ENCODE peak calls at places on chromosomes 3 and 15, in four cellular contexts. F, E, K and P are unnamed samples.

GRCh38 chr3:32454731-32455608 is 47.7 kb downstream of the CMTM6 start:
- DNase-seq in F (no peak), E (peak), K (no peak), P (no peak)

GRCh38 chr15:62068071-62068786 is 1.5 kb downstream of the C2CD4A start:
- DNase-seq in F (peak), E (peak), K (peak), P (peak)

GRCh38 chr3:39540162-39540921 is 72.9 kb downstream of the MOBP start:
- DNase-seq in E (no peak), K (no peak), F (no peak), P (peak)

GRCh38 chr3:175338775-175339535 is 479.8 kb downstream of the NAALADL2 start:
- DNase-seq in E (peak), F (no peak), K (peak), P (peak)

GRCh38 chr15:68672781-68673205 is 94.0 kb downstream of the CORO2B start:
- DNase-seq in F (peak), E (peak), K (peak), P (no peak)

GRCh38 chr15:75307778-75308390 is 25.2 kb downstream of the GOLGA6D start:
- DNase-seq in E (peak), F (no peak), K (peak), P (peak)

GRCh38 chr3:187689984-187690383 is 12.4 kb downstream of the RTP2 start:
- DNase-seq in F (no peak), E (no peak), K (peak), P (no peak)

GRCh38 chr3:38519651-38520050 is 23.5 kb downstream of the EXOG start:
- DNase-seq in E (peak), F (no peak), K (no peak), P (no peak)

GRCh38 chr3:141450727-141451378 is 36.0 kb upstream of the RASA2 start:
- DNase-seq in F (no peak), E (no peak), K (no peak), P (no peak)

GRCh38 chr15:43912208-43912607 is 85.4 kb downstream of the WDR76 start:
- DNase-seq in K (no peak), F (no peak), E (no peak), P (no peak)

GRCh38 chr3:84110787-84111186 is 848.0 kb upstream of the CADM2 start:
- DNase-seq in K (no peak), E (no peak), F (no peak), P (no peak)

GRCh38 chr15:68843425-68844311 is 23.0 kb upstream of the ANP32A start:
- DNase-seq in F (peak), E (peak), K (peak), P (peak)

GRCh38 chr3:10322355-10322715 is 1.4 kb upstream of the SEC13 start:
- DNase-seq in F (no peak), E (no peak), K (no peak), P (peak)

GRCh38 chr3:30694148-30694547 is 87.7 kb downstream of the TGFBR2 start:
- DNase-seq in E (no peak), K (no peak), F (no peak), P (no peak)

GRCh38 chr3:154126651-154127050 is 5.5 kb downstream of the ARHGEF26 start:
- DNase-seq in F (no peak), K (no peak), E (no peak), P (peak)

GRCh38 chr15:65054333-65055200 is 9.4 kb downstream of the SLC51B start:
- DNase-seq in F (peak), E (peak), K (peak), P (peak)

GRCh38 chr3:179750720-179751328 is 98.0 kb downstream of the USP13 start:
- DNase-seq in E (no peak), F (no peak), K (peak), P (peak)

GRCh38 chr3:187315872-187316271 is 24.3 kb upstream of the MASP1 start:
- DNase-seq in K (no peak), E (no peak), F (no peak), P (no peak)

GRCh38 chr15:25329685-25330084 is 109.1 kb downstream of the UBE3A start:
- DNase-seq in E (no peak), K (no peak), F (no peak), P (no peak)

GRCh38 chr15:33094336-33094735 is 100.2 kb downstream of the FMN1 start:
- DNase-seq in K (peak), E (no peak), F (no peak), P (no peak)

GRCh38 chr3:145219355-145220196 is 941.4 kb downstream of the PLOD2 start:
- DNase-seq in E (no peak), F (no peak), K (no peak), P (no peak)

GRCh38 chr3:63450634-63451363 is 172.7 kb downstream of the SYNPR start:
- DNase-seq in E (no peak), K (peak), F (no peak), P (peak)

GRCh38 chr3:84967767-84968581 is 9.2 kb downstream of the CADM2 start:
- DNase-seq in K (no peak), E (peak), F (no peak), P (peak)

GRCh38 chr3:101243285-101244211 is 76.8 kb downstream of the IMPG2 start:
- DNase-seq in K (peak), F (no peak), E (no peak), P (no peak)

GRCh38 chr3:66572938-66573710 is 72.3 kb upstream of the LRIG1 start:
- DNase-seq in E (peak), F (no peak), K (peak), P (no peak)

GRCh38 chr3:72214065-72215048 is 429.4 kb upstream of the PROK2 start:
- DNase-seq in E (no peak), F (no peak), K (peak), P (no peak)

GRCh38 chr15:64112904-64113303 is 17.1 kb downstream of the SNX1 start:
- DNase-seq in E (no peak), K (peak), F (no peak), P (peak)

GRCh38 chr3:48564022-48564421 is 441 bp upstream of the UCN2 start:
- DNase-seq in K (peak), E (no peak), F (no peak), P (peak)

GRCh38 chr3:16350041-16350952 is 85.3 kb downstream of the OXNAD1 start:
- DNase-seq in K (peak), F (no peak), E (no peak), P (peak)

GRCh38 chr3:129793947-129794318 is 99.6 kb downstream of the TMCC1 start:
- DNase-seq in F (no peak), K (no peak), E (peak), P (peak)

GRCh38 chr3:188583476-188584161 is 429.7 kb downstream of the LPP start:
- DNase-seq in E (no peak), F (no peak), K (peak), P (no peak)

GRCh38 chr3:5012398-5012797 is 33.2 kb downstream of the BHLHE40 start:
- DNase-seq in F (peak), K (no peak), E (peak), P (no peak)

GRCh38 chr15:22846073-22846472 is 7.6 kb downstream of the NIPA2 start:
- DNase-seq in F (no peak), E (no peak), K (no peak), P (no peak)

GRCh38 chr15:31157644-31158069 is 56.1 kb upstream of the TRPM1 start:
- DNase-seq in F (peak), K (no peak), E (no peak), P (no peak)

GRCh38 chr15:54619180-54619579 is 577.6 kb downstream of the RSL24D1 start:
- DNase-seq in F (no peak), K (no peak), E (no peak), P (no peak)

GRCh38 chr15:90022345-90022744 is 21.2 kb downstream of the ZNF710 start:
- DNase-seq in E (peak), K (no peak), F (no peak), P (no peak)

GRCh38 chr3:52532838-52533622 is 627 bp downstream of the NT5DC2 start:
- DNase-seq in F (peak), K (peak), E (peak), P (no peak)

GRCh38 chr3:45003406-45003805 is 22.7 kb upstream of the CLEC3B start:
- DNase-seq in K (no peak), E (no peak), F (no peak), P (no peak)

GRCh38 chr3:50299638-50299928 is 378 bp upstream of the HYAL3 start:
- DNase-seq in F (no peak), K (no peak), E (no peak), P (no peak)

GRCh38 chr3:50297384-50297775 is 1.8 kb downstream of the HYAL3 start:
- DNase-seq in E (peak), K (no peak), F (peak), P (no peak)

GRCh38 chr3:50296721-50297383 is 2.4 kb downstream of the HYAL3 start:
- DNase-seq in F (no peak), K (no peak), E (peak), P (no peak)

GRCh38 chr3:50298836-50299637 is at the start of the genes HYAL3 and NAA80:
- DNase-seq in E (peak), F (peak), K (peak), P (peak)

DNA sequence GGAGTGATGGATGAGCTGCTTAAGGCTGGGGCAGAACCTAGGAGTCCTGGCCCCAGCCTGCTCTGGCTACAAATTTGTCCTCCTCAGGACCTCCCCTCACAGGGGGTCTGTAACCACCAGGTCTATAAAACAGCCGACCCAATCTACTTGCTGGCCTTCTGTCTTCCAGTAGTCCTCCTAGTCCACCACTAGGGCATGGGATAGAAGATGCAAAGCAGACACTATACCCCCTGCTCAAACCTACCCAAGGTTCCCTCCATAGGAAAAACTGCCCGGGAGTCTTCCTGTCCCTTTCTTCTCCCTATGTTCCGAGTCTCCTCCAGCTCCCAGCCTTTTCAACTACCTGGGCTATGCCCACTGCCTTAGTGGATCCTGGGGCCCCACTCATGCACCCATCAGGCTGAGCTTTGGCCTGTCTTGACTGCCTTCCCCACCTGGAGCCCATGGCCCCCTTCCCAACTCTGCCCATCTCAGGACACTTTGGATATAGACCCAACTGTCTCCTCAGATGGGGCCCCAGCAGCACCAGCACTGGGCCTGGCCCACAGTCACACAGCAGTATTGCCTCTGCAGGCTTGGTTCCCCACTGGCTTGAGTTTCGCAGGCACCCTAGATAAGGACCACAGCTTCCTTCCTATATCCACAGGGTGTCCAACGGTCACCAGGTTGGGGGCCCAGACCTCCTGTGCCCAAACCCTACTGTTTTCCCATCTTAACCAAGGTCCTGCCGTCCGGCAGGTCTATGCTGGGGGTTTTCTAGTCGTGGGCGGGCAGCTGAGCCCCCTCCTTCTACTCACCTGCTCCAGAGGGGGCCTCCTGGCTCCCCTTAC is 1.1 kb downstream of the HYAL3 start:
- DNase-seq in K (no peak), E (peak), F (peak), P (no peak)
- TF ChIP-seq CTCF in K (peak), E (peak), F (no peak), P (peak)

DNA sequence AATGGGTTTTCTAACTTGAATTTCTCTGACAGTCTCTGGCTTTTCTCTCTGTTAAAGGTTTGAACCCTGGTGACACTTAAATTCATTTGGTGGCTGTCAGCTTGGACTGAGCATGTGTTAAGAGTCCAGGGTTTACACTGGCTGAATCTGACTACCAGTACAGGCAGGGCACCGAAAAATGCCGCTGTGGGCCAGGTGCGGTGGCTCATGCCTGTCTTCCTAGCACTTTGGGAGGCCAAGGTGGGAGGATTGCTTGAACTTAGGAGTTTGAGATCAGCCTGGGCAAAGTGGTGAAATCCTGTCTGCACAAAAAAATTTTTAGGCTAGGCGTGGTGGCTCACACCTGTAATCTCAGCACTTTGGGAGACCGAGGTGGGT is 1.8 kb downstream of the MANF start:
- DNase-seq in F (no peak), E (peak), K (no peak), P (no peak)
- H3K4me3 ChIP-seq in F (peak), E (peak), K (peak), P (peak)

GRCh38 chr15:88805031-88805780 is 2.0 kb downstream of the ACAN start:
- DNase-seq in K (no peak), F (no peak), E (no peak), P (no peak)
- TF ChIP-seq CTCF in K (no peak), F (no peak), E (peak), P (no peak)

DNA sequence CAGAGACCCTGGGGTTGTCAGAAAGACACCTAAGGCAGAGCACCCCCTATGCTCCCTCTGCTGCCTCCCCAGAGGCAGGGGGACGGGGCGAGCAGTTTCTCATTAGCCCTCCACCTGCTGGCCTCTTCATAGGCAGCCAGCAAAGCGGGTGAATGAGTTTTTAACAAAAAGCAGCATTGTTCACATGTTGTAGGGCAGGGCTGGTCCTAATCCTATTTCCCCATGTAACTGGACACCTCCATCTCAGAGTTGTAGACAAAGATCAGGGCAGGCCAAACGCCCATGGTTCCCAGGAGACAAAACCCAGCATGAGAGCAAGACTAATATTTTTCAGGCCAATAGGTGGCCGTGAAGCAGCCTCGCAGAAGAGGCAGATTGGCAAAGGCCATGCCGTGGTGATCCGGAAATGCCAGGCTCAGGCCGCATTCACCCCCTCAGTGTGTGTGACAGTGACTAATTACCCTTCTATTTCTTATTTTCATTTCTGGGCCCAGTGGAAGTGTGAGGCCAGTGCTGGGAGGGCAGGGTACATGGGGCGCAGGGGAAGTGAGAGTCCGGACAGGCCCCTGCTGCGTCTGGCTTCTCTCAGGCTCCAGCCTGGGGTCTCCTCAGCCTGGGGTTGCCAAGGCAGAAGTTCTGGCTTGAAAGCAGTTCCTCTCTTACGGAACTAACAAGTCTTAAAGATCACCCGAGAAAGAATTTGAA is 64.7 kb downstream of the BOC start:
- DNase-seq in E (peak), F (no peak), K (peak), P (peak)
- H3K4me3 ChIP-seq in E (no peak), F (no peak), K (peak), P (no peak)

GRCh38 chr3:172844428-172844827 is 93.9 kb downstream of the ECT2 start:
- DNase-seq in F (no peak), K (no peak), E (no peak), P (no peak)

GRCh38 chr3:172839679-172840078 is 89.2 kb downstream of the ECT2 start:
- DNase-seq in F (no peak), E (no peak), K (no peak), P (no peak)

GRCh38 chr3:172836390-172836997 is 86.0 kb downstream of the ECT2 start:
- DNase-seq in K (peak), E (peak), F (no peak), P (peak)

GRCh38 chr3:172840463-172840862 is 89.9 kb downstream of the ECT2 start:
- DNase-seq in K (no peak), F (no peak), E (no peak), P (no peak)

DNA sequence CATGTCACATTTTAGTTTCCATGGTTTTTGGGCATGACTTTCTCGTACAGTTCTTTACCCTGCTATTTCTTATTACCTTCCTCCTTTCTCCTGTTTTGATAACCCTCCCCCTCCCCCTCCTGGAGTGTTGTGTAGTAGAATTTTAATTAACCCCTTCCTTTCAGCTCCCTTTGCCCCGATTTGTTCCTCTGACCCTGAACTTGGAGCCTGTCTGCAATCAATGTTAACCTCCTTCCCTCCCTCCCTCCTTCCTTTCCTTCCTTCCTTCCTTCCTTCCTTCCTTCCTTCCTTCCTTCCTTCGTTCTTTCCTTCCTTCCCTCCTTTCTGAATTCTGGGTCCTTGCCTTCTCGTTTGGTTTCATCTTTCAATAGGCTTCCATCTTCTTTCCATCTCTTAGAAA is 90.4 kb downstream of the ECT2 start:
- DNase-seq in F (no peak), E (no peak), K (no peak), P (no peak)
- TF ChIP-seq CTCF in F (no peak), E (no peak), K (no peak), P (no peak)

GRCh38 chr3:184813357-184813756 is 1.4 kb downstream of the VPS8 start:
- DNase-seq in K (no peak), E (no peak), F (no peak), P (no peak)
- H3K4me3 ChIP-seq in K (no peak), E (peak), F (peak), P (no peak)

GRCh38 chr3:181940703-181941102 is 229.0 kb downstream of the SOX2 start:
- DNase-seq in E (no peak), K (no peak), F (no peak), P (no peak)

GRCh38 chr3:181936774-181937173 is 225.0 kb downstream of the SOX2 start:
- DNase-seq in E (no peak), K (no peak), F (no peak), P (no peak)

GRCh38 chr3:181933052-181933618 is 221.4 kb downstream of the SOX2 start:
- DNase-seq in F (no peak), E (no peak), K (no peak), P (no peak)

GRCh38 chr3:181932039-181932438 is 220.3 kb downstream of the SOX2 start:
- DNase-seq in K (no peak), E (no peak), F (no peak), P (no peak)

DNA sequence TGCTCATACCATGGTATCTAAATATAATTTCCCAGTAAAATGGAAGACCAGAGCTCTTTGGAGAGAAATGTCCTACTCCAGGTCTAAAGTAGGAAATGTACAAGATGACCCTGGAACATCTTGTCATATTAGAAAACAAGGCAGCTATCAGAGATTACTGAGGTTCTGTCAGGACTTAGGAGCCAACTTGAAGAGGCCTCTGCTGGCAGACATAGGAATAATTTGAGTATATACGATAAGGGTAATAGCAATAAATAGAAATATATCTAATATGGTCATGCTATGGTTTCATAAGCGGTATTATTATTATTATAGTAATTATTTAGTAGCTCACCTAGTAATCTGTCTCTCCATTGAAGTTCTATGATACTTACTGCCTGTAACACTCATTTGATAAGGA is 224.2 kb downstream of the SOX2 start:
- DNase-seq in F (no peak), K (no peak), E (no peak), P (no peak)
- TF ChIP-seq CTCF in F (no peak), K (no peak), E (peak), P (peak)

DNA sequence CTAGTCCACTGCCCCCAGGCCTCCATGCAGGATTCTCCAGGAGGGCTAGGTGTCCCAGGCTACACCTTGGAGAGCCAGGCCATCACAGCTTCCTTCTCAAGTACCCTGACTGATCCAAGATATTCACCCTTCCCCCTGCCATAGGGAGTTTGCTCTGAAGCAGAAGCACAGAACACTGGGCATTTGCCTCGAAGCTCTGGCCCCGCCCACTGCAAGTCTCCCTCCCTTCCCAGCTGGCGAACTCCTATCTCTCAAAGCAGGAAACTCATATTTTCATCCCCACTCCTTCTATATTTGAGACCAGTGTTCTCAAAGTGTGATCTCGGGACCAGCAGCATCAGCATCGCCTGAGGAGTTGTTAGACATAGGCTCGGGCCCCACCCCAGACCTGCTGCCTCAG is 185.7 kb upstream of the UBE2E1 start:
- DNase-seq in E (peak), F (no peak), K (no peak), P (peak)
- H3K4me3 ChIP-seq in E (no peak), F (no peak), K (no peak), P (no peak)

GRCh38 chr3:97259263-97259662 is 444.9 kb downstream of the EPHA6 start:
- DNase-seq in E (no peak), K (no peak), F (no peak), P (no peak)

GRCh38 chr3:97257942-97258341 is 443.5 kb downstream of the EPHA6 start:
- DNase-seq in K (no peak), F (no peak), E (no peak), P (no peak)

GRCh38 chr3:97256060-97256459 is 441.7 kb downstream of the EPHA6 start:
- DNase-seq in K (no peak), F (no peak), E (no peak), P (peak)
- TF ChIP-seq CTCF in K (no peak), F (no peak), E (peak), P (peak)